ENCODE peak calls at places on chromosomes 6 and 20, in eight cellular contexts. N is CD4-positive, CD25-positive, alpha-beta regulatory T cell; X is ovary; Q is mesenchymal stem cell; O is upper lobe of right lung; P is small intestine; G is uterus; R is right lobe of liver. S is an unnamed sample. For H3K4me1 and H3K9me3, the result is how much of the 10 kb centered on the place peaks cover.

GRCh38 chr6:20771427-20771826 is 237.2 kb downstream of the CDKAL1 start:
- DNase-seq in Q (no peak), X (no peak), O (no peak), N (no peak), G (no peak), P (no peak), R (no peak), S (no peak)

GRCh38 chr6:105515054-105515453 is 112.2 kb upstream of the PREP start:
- DNase-seq in O (no peak), X (no peak), R (no peak), N (no peak), G (no peak), P (no peak), Q (no peak), S (no peak)

GRCh38 chr20:1062334-1063015 is 55.9 kb upstream of the PSMF1 start:
- DNase-seq in Q (no peak), N (no peak), R (no peak), O (no peak), X (no peak), G (no peak), P (peak), S (no peak)

GRCh38 chr6:118542184-118542952 is 5.7 kb upstream of the PLN start:
- DNase-seq in R (no peak), Q (no peak), P (no peak), N (no peak), O (no peak), X (no peak), G (no peak), S (peak)

GRCh38 chr6:147204060-147204785 is at the start of gene STXBP5:
- DNase-seq in P (peak), G (peak), Q (peak), N (peak), R (peak), O (peak), X (peak), S (peak)

GRCh38 chr20:40305303-40305702 is 383.7 kb downstream of the MAFB start:
- DNase-seq in P (no peak), G (no peak), O (no peak), N (no peak), X (no peak), Q (no peak), R (no peak), S (no peak)

GRCh38 chr6:41636803-41637178 is 1.5 kb upstream of the MDFI start:
- DNase-seq in R (peak), O (peak), N (no peak), G (no peak), P (peak), Q (peak), X (peak), S (no peak)

GRCh38 chr20:39640147-39640546 is 678.0 kb downstream of the DHX35 start:
- DNase-seq in X (no peak), N (no peak), P (no peak), G (no peak), R (no peak), O (no peak), Q (no peak), S (no peak)

GRCh38 chr6:3513416-3513815 is 56.6 kb upstream of the SLC22A23 start:
- DNase-seq in X (no peak), P (no peak), G (no peak), N (no peak), R (no peak), Q (no peak), O (no peak), S (no peak)

GRCh38 chr20:33684533-33685327 is 1.5 kb downstream of the E2F1 start:
- DNase-seq in O (no peak), R (no peak), Q (no peak), P (peak), N (no peak), X (no peak), G (no peak), S (no peak)

GRCh38 chr20:63121246-63121645 is 94.7 kb downstream of the YTHDF1 start:
- DNase-seq in X (no peak), N (no peak), G (no peak), Q (no peak), P (no peak), R (peak), O (peak), S (no peak)

GRCh38 chr20:23091741-23092408 is 5.8 kb upstream of the CD93 start:
- DNase-seq in R (no peak), Q (peak), N (no peak), P (no peak), X (no peak), G (no peak), O (no peak), S (peak)

GRCh38 chr20:10667560-10668167 is 6.1 kb downstream of the JAG1 start:
- DNase-seq in O (no peak), N (no peak), Q (no peak), P (no peak), R (no peak), X (no peak), G (no peak), S (no peak)

GRCh38 chr6:150119256-150119655 is 23.6 kb upstream of the PPP1R14C start:
- DNase-seq in R (no peak), O (no peak), Q (no peak), G (no peak), N (no peak), X (no peak), P (no peak), S (no peak)

GRCh38 chr6:22036267-22036666 is 260.6 kb downstream of the PRL start:
- DNase-seq in O (no peak), X (no peak), G (no peak), N (no peak), R (no peak), P (no peak), Q (no peak), S (no peak)

GRCh38 chr6:156699017-156699421 is 78.2 kb upstream of the ARID1B start:
- DNase-seq in G (no peak), N (no peak), Q (peak), O (no peak), P (no peak), X (no peak), R (no peak), S (peak)

DNA sequence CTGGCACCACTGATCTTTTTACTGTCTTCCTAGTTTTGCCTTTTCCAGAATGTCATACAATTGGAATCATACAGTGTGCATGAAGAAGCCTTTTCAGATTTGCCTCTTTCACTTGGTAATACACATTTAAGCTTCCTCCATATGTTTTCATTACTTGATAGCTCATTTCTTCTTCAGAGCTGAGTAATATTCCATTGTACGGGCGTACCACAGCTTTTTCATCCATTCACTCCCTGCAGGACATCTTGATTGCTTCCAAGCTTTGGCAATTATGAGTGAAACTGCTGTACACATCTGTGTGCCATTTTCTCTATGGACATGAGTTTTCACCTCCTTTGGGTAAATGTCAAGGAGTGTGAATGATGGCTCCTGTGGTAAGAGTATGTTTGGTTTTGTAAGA is 46.2 kb upstream of the LY86 start:
- DNase-seq in G (no peak), O (no peak), X (no peak), N (no peak), R (no peak), P (no peak), Q (no peak), S (no peak)
- H3K27ac ChIP-seq in G (no peak), O (no peak), X (no peak), N (no peak), R (no peak), P (no peak), Q (no peak), S (no peak)

GRCh38 chr6:36598326-36598725 is 4.2 kb downstream of the SRSF3 start:
- DNase-seq in N (no peak), X (no peak), Q (no peak), G (no peak), O (peak), R (no peak), P (no peak), S (no peak)
- H3K4me1 ChIP-seq in N (half or more), X (under half), Q (under half), G (under half), O (half or more), R (under half), P (under half), S (under half)

GRCh38 chr6:30304002-30304401 is 22.7 kb upstream of the TRIM39 start:
- DNase-seq in O (no peak), P (no peak), R (no peak), Q (no peak), X (no peak), N (no peak), G (no peak), S (no peak)
- H3K9me3 ChIP-seq in O (under half), P (under half), R (under half), Q (under half), X (under half), N (under half), G (under half), S (under half)

DNA sequence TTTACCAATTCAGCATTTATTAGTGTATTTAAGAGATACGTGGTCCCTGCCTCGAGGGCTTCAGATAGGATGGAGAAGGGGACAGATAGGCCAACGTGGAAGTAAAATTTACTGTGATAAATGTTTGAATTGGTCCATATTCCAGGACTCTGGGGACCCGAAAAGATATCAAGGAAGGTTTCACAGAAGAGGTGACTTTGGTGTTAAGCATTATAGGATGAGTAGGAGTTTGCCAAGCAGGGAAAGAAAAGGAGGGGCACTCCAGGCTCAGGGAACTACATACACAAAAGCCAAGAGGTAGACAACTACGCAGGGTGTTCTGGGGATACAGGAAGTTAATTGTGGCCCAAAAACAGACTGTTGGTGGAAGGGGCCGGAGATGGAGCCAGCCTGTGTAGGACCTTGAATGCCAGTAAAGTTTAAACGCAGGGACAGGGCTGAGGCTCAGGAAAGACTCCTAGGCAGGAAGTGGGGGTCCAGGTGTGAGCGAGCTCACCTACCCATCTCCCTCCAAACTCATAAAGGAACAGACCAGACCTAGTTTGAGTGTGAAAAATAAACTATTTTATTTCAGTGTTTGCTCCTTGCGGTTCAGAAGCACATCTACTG is 37.0 kb downstream of the TGM2 start:
- DNase-seq in G (peak), X (peak), P (no peak), N (no peak), R (no peak), Q (no peak), O (no peak), S (no peak)
- H3K27ac ChIP-seq in G (peak), X (no peak), P (no peak), N (no peak), R (peak), Q (no peak), O (no peak), S (peak)

GRCh38 chr6:44228836-44229235 is 5.4 kb downstream of the SLC29A1 start:
- DNase-seq in G (no peak), Q (no peak), X (no peak), R (no peak), O (no peak), N (no peak), P (no peak), S (no peak)
- H3K4me1 ChIP-seq in G (under half), Q (under half), X (under half), R (under half), O (under half), N (under half), P (under half), S (under half)

GRCh38 chr6:303948-304558 is 11.8 kb downstream of the DUSP22 start:
- DNase-seq in R (no peak), N (no peak), G (no peak), P (no peak), Q (no peak), O (peak), X (no peak), S (no peak)
- H3K9me3 ChIP-seq in R (under half), N (under half), G (under half), P (under half), Q (under half), O (under half), X (under half), S (under half)

GRCh38 chr20:57260065-57260958 is 6.1 kb downstream of the BMP7 start:
- DNase-seq in R (no peak), O (no peak), G (no peak), N (no peak), Q (no peak), X (no peak), P (no peak), S (no peak)

GRCh38 chr20:57261488-57262243 is 4.8 kb downstream of the BMP7 start:
- DNase-seq in P (no peak), N (no peak), G (no peak), X (no peak), R (no peak), Q (no peak), O (no peak), S (no peak)

GRCh38 chr20:57259179-57260021 is 7.0 kb downstream of the BMP7 start:
- DNase-seq in G (no peak), N (no peak), Q (no peak), R (no peak), X (no peak), O (no peak), P (no peak), S (no peak)

GRCh38 chr20:57262244-57263126 is 4.0 kb downstream of the BMP7 start:
- DNase-seq in N (no peak), P (no peak), O (no peak), Q (no peak), R (no peak), X (no peak), G (no peak), S (no peak)

GRCh38 chr20:57260959-57261357 is 5.5 kb downstream of the BMP7 start:
- DNase-seq in R (no peak), O (no peak), Q (peak), X (no peak), N (no peak), G (no peak), P (no peak), S (no peak)
- H3K27ac ChIP-seq in R (no peak), O (no peak), Q (no peak), X (no peak), N (no peak), G (no peak), P (no peak), S (no peak)

GRCh38 chr6:53530346-53530745 is 14.6 kb downstream of the GCLC start:
- DNase-seq in G (peak), X (no peak), Q (peak), N (no peak), P (no peak), O (no peak), R (peak), S (no peak)
- H3K4me1 ChIP-seq in G (under half), X (under half), Q (under half), N (under half), P (under half), O (under half), R (under half), S (under half)